ENCODE peak calls at places on chromosomes 6 and 20, in six cellular contexts. C, N, H, S, G and J are unnamed samples.

GRCh38 chr6:46453756-46454316 is 37.4 kb downstream of the RCAN2 start:
- DNase-seq in C (no peak), N (no peak), H (no peak), S (no peak), G (no peak), J (no peak)

GRCh38 chr6:82015043-82015442 is 232.5 kb downstream of the IBTK start:
- DNase-seq in C (no peak), N (no peak), H (no peak), S (peak), G (no peak), J (no peak)

GRCh38 chr6:78835817-78836216 is 31.5 kb upstream of the IRAK1BP1 start:
- DNase-seq in C (peak), N (no peak), H (no peak), S (peak), G (no peak), J (no peak)

GRCh38 chr20:5061209-5061608 is 58.5 kb downstream of the PCNA start:
- DNase-seq in C (peak), N (no peak), H (peak), S (no peak), G (peak), J (peak)

GRCh38 chr6:29016559-29017427 is 11.7 kb upstream of the ZNF311 start:
- DNase-seq in C (peak), N (peak), H (no peak), S (peak), G (peak), J (peak)

GRCh38 chr6:16145038-16145437 is 16.2 kb downstream of the MYLIP start:
- DNase-seq in C (no peak), N (no peak), H (no peak), S (no peak), G (no peak), J (no peak)

GRCh38 chr6:44386929-44387345 is 569 bp upstream of the CDC5L start:
- DNase-seq in C (peak), N (no peak), H (no peak), S (no peak), G (peak), J (no peak)

GRCh38 chr6:108294297-108294786 is 512 bp upstream of the AFG1L start:
- DNase-seq in C (no peak), N (no peak), H (no peak), S (no peak), G (no peak), J (no peak)

GRCh38 chr6:41591859-41592502 is 45.8 kb downstream of the FOXP4 start:
- DNase-seq in C (peak), N (peak), H (no peak), S (peak), G (peak), J (peak)

GRCh38 chr20:51437182-51437923 is 105.2 kb downstream of the NFATC2 start:
- DNase-seq in C (no peak), N (no peak), H (no peak), S (peak), G (no peak), J (no peak)
- H2BK120ac ChIP-seq in C (no peak), N (no peak), H (no peak), S (peak), G (peak), J (no peak)

DNA sequence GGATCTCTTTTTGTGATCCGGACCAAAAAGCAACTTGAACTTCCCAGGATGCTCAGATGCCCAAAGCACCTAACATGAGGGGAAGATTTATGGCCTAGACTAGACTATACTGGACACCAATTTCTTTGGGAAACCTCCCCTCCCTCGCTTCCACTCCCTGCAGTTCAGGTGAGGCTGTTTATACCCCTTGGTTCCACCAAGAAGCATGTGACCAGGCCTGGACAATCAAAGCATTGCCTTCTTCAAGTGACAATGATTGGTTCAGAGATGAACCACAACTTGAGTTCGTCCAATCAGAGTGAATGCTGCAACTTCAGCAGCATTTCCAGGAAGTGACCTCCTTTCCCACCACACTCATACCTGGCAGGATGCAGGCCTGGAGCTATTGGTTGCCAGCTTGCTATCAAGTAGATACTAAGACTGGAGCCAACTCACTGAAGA is 45.6 kb upstream of the SLC9A8 start:
- DNase-seq in C (no peak), N (no peak), H (no peak), S (no peak), G (peak), J (peak)
- H2AK5ac ChIP-seq in C (peak), N (no peak), H (peak), S (peak), G (no peak), J (peak)

GRCh38 chr20:47586648-47587306 is 85.1 kb downstream of the NCOA3 start:
- DNase-seq in C (peak), N (no peak), H (no peak), S (no peak), G (no peak), J (peak)
- H3K4me3 ChIP-seq in C (no peak), N (no peak), H (no peak), S (no peak), G (no peak), J (no peak)

DNA sequence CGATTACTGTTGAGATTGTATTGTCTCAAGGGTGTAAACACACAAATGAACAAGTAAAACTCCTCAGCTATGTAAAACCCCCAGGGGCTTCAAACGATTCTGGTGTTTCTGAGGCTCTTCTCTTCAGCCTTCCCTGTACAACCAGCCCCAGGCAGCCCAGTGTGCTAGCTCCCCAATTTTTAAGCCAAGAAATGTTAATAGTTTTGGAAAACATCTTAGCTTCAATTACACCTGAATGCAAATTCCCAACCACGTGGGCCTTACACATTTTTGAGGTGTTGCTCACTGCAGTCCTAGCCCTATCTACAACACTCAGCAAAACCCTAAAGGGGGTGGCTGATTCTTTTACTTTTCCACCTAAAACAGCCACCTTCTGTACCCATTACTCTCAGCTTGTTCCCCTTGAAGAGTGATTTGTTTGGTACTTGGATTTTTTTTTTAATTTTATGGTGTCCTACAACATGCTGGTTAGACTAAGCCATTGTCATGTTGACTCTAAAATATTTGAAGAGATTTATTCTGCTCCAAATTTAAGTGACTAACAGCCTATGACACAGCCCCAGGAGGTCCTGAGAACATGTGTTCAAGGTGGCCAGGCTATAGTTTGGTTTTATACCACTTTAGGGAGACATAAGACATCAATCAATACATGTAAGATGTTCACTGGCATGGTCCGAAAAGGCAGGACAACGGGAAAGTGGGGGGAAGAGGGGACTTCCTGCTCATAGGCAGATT is 48.7 kb downstream of the ADAT2 start:
- DNase-seq in C (no peak), N (no peak), H (no peak), S (no peak), G (peak), J (peak)
- H2BK120ac ChIP-seq in C (no peak), N (no peak), H (no peak), S (no peak), G (no peak), J (no peak)

DNA sequence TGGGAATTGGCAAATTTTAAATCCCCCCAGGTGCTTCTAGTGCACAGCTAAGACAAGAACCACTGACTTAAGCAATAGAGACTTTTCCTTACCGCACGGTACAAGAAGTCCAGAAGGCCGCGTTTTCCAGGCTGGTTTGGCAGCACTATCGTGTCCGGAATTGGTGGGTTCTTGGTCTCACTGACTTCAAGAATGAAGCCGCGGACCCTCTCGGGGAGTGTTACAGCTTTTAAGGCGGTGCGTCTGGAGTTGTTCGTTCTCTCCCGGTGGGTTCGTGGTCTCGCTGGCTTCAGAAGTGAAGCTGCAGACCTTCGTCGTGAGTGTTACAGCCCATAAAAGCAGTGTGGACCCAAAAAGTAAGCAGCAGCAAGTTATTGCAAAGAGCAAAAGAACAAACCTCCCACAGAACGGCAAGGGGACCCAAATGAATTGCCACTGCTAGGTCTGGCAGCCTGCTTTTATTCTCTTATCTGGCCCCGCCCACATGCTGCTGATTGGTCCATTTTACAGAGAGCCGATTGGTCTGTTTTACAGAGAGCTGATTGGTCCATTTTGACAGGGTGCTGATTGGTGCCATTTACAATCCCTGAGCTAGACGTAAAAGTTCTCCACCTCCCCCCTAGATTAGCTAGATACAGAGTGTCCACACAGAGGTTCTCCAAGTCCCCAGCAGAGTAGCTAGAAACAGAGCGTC is 264.5 kb downstream of the PREX1 start:
- DNase-seq in C (no peak), N (no peak), H (no peak), S (no peak), G (no peak), J (no peak)
- H2AK5ac ChIP-seq in C (no peak), N (no peak), H (no peak), S (no peak), G (no peak), J (no peak)

GRCh38 chr6:4774296-4774695 is 1.9 kb upstream of the CDYL start:
- DNase-seq in C (no peak), N (no peak), H (no peak), S (no peak), G (no peak), J (peak)

GRCh38 chr6:4774715-4775590 is 1.3 kb upstream of the CDYL start:
- DNase-seq in C (no peak), N (no peak), H (no peak), S (no peak), G (peak), J (peak)

GRCh38 chr6:4776493-4776966 is 326 bp downstream of the CDYL start:
- DNase-seq in C (no peak), N (peak), H (no peak), S (no peak), G (peak), J (peak)

GRCh38 chr6:4775591-4776492 is at the start of gene CDYL:
- DNase-seq in C (peak), N (peak), H (peak), S (peak), G (peak), J (peak)

DNA sequence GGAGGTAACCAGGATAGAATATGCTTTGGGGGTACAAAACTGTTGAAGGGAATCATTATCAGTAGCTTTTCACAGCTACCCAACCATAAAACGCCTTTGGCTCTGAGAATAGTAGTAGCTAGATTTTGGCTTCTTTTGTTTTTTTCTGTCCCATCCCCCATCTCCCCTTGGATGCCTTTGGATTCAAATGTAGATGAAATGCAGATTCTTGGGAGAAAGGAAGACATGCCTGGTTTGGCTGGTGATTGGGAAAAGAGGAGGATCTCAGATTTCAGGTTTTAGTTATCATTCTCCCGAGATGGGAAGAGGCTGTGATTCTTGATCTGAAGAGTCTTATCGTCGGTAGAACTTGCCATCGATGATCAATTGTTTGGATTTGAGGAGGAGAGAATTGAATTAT is 3.5 kb upstream of the CDYL start:
- DNase-seq in C (no peak), N (no peak), H (no peak), S (no peak), G (no peak), J (peak)
- H3K4me3 ChIP-seq in C (no peak), N (no peak), H (peak), S (no peak), G (no peak), J (peak)

DNA sequence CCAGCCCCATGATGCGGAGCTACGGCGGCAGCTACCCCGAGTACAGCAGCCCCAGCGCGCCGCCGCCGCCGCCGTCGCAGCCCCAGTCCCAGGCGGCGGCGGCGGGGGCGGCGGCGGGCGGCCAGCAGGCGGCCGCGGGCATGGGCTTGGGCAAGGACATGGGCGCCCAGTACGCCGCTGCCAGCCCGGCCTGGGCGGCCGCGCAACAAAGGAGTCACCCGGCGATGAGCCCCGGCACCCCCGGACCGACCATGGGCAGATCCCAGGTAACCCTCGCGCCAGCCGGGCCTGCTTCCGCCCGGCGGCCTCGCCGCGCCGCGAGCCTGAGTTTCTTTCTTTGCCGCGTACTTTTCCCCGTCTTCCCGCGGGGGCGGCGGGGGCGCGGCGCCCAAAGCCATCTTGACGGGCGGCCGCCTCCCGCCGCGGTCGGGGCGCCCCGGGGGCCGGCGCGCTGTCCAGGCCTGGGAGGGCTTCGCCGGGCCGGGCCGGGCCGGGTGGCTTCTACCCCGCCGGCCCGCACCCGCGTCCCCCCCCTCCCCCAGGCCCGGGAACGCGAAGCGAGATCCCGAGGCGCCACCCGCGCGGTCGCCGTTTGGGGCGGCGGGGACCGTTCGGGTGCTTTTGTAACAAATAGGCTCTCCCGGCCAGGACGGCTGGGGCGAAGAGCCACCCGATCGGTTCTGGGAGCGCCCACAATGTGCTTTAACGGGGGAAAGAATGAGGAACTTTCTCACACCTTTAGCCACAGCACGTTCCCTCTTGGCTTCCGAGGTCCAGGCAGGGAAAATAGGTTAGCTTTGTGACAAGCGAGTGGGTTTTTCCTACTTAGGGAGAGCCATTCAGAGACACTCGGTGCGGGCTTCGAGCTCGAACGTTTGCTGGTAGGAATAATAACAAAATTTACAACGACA is 2.3 kb downstream of the ARID1B start:
- DNase-seq in C (no peak), N (peak), H (no peak), S (peak), G (peak), J (peak)
- H2BK120ac ChIP-seq in C (peak), N (peak), H (no peak), S (peak), G (peak), J (peak)

GRCh38 chr20:24124951-24125650 is 136.5 kb upstream of the GGTLC1 start:
- DNase-seq in C (no peak), N (no peak), H (no peak), S (no peak), G (peak), J (no peak)
- H2AK5ac ChIP-seq in C (no peak), N (no peak), H (no peak), S (no peak), G (no peak), J (no peak)

DNA sequence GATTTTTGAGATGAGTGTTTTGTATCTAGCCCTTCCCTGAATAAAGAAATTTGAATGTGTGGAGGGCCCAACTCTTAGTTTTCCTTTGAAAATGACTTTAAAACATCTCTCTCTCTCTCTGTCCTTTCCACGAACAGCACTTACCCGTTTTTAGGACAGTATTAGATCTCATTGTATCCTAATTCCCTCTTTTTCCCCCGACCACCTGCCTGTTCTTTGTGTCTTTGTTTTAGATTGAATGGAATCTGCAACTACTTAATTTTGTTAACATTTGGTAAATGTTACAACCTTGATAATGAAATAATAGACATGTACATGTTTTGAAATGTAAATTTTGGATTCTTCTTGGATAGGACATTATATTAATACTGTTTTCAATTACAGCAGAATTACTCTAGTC is 3.1 kb downstream of the DSP start:
- DNase-seq in C (no peak), N (no peak), H (no peak), S (no peak), G (no peak), J (no peak)
- H3K4me3 ChIP-seq in C (no peak), N (no peak), H (no peak), S (no peak), G (no peak), J (no peak)

GRCh38 chr6:18978330-18979128 is 591.4 kb downstream of the RNF144B start:
- DNase-seq in C (no peak), N (peak), H (no peak), S (peak), G (peak), J (peak)
- H2BK120ac ChIP-seq in C (no peak), N (no peak), H (no peak), S (no peak), G (no peak), J (no peak)